ENCODE peak calls at places on chromosomes 11 and 22, in seven cellular contexts. One of them, this sample, is unnamed.

GRCh38 chr11:1649021-1649420 is 19.4 kb downstream of the KRTAP5-5 start:
- DNase-seq in fibroblast of the conjunctiva: no peak
- DNase-seq in lower leg skin: no peak
- DNase-seq in smooth muscle cell of the brain vasculature: no peak
- DNase-seq in KG1: no peak
- DNase-seq in tibial artery: no peak
- DNase-seq in non-pigmented ciliary epithelial cell: no peak
- DNase-seq in this sample: no peak

GRCh38 chr11:41498726-41499125 is 39.3 kb upstream of the LRRC4C start:
- DNase-seq in smooth muscle cell of the brain vasculature: no peak
- DNase-seq in lower leg skin: no peak
- DNase-seq in tibial artery: no peak
- DNase-seq in KG1: no peak
- DNase-seq in fibroblast of the conjunctiva: no peak
- DNase-seq in non-pigmented ciliary epithelial cell: no peak
- DNase-seq in this sample: no peak

GRCh38 chr22:25023879-25024278 is 71.4 kb downstream of the KIAA1671 start:
- DNase-seq in KG1: no peak
- DNase-seq in smooth muscle cell of the brain vasculature: no peak
- DNase-seq in non-pigmented ciliary epithelial cell: no peak
- DNase-seq in lower leg skin: no peak
- DNase-seq in fibroblast of the conjunctiva: no peak
- DNase-seq in tibial artery: no peak
- DNase-seq in this sample: no peak

GRCh38 chr11:128323381-128323780 is 264.0 kb downstream of the ETS1 start:
- DNase-seq in lower leg skin: no peak
- DNase-seq in fibroblast of the conjunctiva: no peak
- DNase-seq in tibial artery: no peak
- DNase-seq in non-pigmented ciliary epithelial cell: no peak
- DNase-seq in KG1: no peak
- DNase-seq in smooth muscle cell of the brain vasculature: no peak
- DNase-seq in this sample: no peak

GRCh38 chr11:36340909-36341308 is 44.8 kb downstream of the PRR5L start:
- DNase-seq in KG1: no peak
- DNase-seq in smooth muscle cell of the brain vasculature: no peak
- DNase-seq in fibroblast of the conjunctiva: no peak
- DNase-seq in lower leg skin: no peak
- DNase-seq in tibial artery: no peak
- DNase-seq in non-pigmented ciliary epithelial cell: no peak
- DNase-seq in this sample: no peak

GRCh38 chr11:540583-541432 is 3.5 kb downstream of the LRRC56 start:
- DNase-seq in lower leg skin: no peak
- DNase-seq in non-pigmented ciliary epithelial cell: no peak
- DNase-seq in KG1: no peak
- DNase-seq in smooth muscle cell of the brain vasculature: no peak
- DNase-seq in tibial artery: no peak
- DNase-seq in fibroblast of the conjunctiva: no peak
- DNase-seq in this sample: peak

GRCh38 chr11:16820324-16821092 is 82.1 kb downstream of the C11orf58 start:
- DNase-seq in lower leg skin: peak
- DNase-seq in KG1: peak
- DNase-seq in smooth muscle cell of the brain vasculature: peak
- DNase-seq in non-pigmented ciliary epithelial cell: peak
- DNase-seq in tibial artery: peak
- DNase-seq in fibroblast of the conjunctiva: peak
- DNase-seq in this sample: peak

GRCh38 chr11:124900464-124900863 is 2.8 kb upstream of the ROBO4 start:
- DNase-seq in lower leg skin: peak
- DNase-seq in tibial artery: no peak
- DNase-seq in non-pigmented ciliary epithelial cell: peak
- DNase-seq in KG1: no peak
- DNase-seq in fibroblast of the conjunctiva: peak
- DNase-seq in smooth muscle cell of the brain vasculature: peak
- DNase-seq in this sample: peak

GRCh38 chr22:40485813-40486610 is 115.6 kb downstream of the SGSM3 start:
- DNase-seq in fibroblast of the conjunctiva: no peak
- DNase-seq in tibial artery: no peak
- DNase-seq in lower leg skin: no peak
- DNase-seq in non-pigmented ciliary epithelial cell: no peak
- DNase-seq in KG1: no peak
- DNase-seq in smooth muscle cell of the brain vasculature: no peak
- DNase-seq in this sample: peak